ENCODE peak calls at places on chromosomes 3 and 15, in nine cellular contexts. M, R, J, H, V, K, L, W and T are unnamed samples. For H3K4me1, the result is how much of the 10 kb centered on the place peaks cover.

GRCh38 chr3:188712257-188712924 is 459.4 kb upstream of the TPRG1 start:
- DNase-seq in K (no peak), M (peak), W (no peak), L (no peak), J (no peak), V (peak), H (no peak), R (no peak), T (no peak)

GRCh38 chr3:36911990-36912804 is 32.7 kb downstream of the TRANK1 start:
- DNase-seq in V (peak), R (no peak), M (peak), W (no peak), H (no peak), L (no peak), J (peak), K (no peak), T (no peak)

GRCh38 chr15:38688761-38689160 is 124.1 kb upstream of the RASGRP1 start:
- DNase-seq in W (no peak), V (no peak), M (no peak), H (no peak), L (no peak), R (no peak), J (no peak), K (no peak), T (no peak)

GRCh38 chr15:43793647-43794046 is 1.5 kb downstream of the SERF2 start:
- DNase-seq in W (no peak), H (no peak), J (no peak), R (no peak), K (no peak), M (no peak), L (no peak), V (no peak), T (no peak)

GRCh38 chr3:44400771-44401170 is 62.2 kb downstream of the TCAIM start:
- DNase-seq in J (no peak), H (no peak), W (no peak), M (no peak), L (no peak), R (no peak), K (no peak), V (peak), T (no peak)

GRCh38 chr15:57820119-57820518 is 113.6 kb downstream of the POLR2M start:
- DNase-seq in R (no peak), W (no peak), V (no peak), H (no peak), K (no peak), M (peak), L (no peak), J (no peak), T (no peak)

GRCh38 chr15:33380406-33380805 is 69.6 kb downstream of the RYR3 start:
- DNase-seq in R (no peak), L (no peak), V (no peak), H (no peak), W (no peak), K (no peak), J (no peak), M (no peak), T (no peak)

GRCh38 chr3:179806177-179806576 is 153.3 kb downstream of the USP13 start:
- DNase-seq in M (no peak), L (no peak), J (no peak), K (no peak), H (no peak), R (no peak), V (no peak), W (no peak), T (no peak)

GRCh38 chr3:66010348-66011097 is 28.2 kb downstream of the MAGI1 start:
- DNase-seq in V (peak), M (no peak), W (no peak), R (no peak), J (peak), L (no peak), H (no peak), K (no peak), T (no peak)

GRCh38 chr3:141795719-141796435 is 32.7 kb downstream of the GRK7 start:
- DNase-seq in W (no peak), L (peak), H (peak), K (no peak), J (no peak), R (peak), V (no peak), M (no peak), T (peak)

GRCh38 chr3:13104511-13104910 is 31.3 kb upstream of the IQSEC1 start:
- DNase-seq in R (no peak), W (no peak), M (no peak), H (peak), L (no peak), V (no peak), J (no peak), K (peak), T (no peak)

GRCh38 chr3:120182613-120183524 is 88.6 kb upstream of the GSK3B start:
- DNase-seq in H (no peak), K (no peak), J (no peak), R (peak), V (no peak), L (no peak), M (peak), W (no peak), T (no peak)

GRCh38 chr15:35470441-35470840 is 75.5 kb downstream of the DPH6 start:
- DNase-seq in R (no peak), L (no peak), V (no peak), J (no peak), W (no peak), K (no peak), H (no peak), M (no peak), T (no peak)

GRCh38 chr3:17424137-17424536 is 318.3 kb downstream of the TBC1D5 start:
- DNase-seq in K (no peak), V (no peak), R (no peak), H (no peak), J (no peak), M (no peak), L (no peak), W (no peak), T (no peak)

GRCh38 chr3:46701211-46701939 is at the start of gene TMIE:
- DNase-seq in K (peak), J (no peak), H (no peak), R (no peak), M (no peak), W (no peak), L (no peak), V (no peak), T (no peak)

GRCh38 chr15:31339558-31339895 is 12.9 kb downstream of the KLF13 start:
- DNase-seq in K (no peak), W (no peak), J (no peak), H (no peak), V (no peak), L (no peak), R (peak), M (no peak), T (no peak)

DNA sequence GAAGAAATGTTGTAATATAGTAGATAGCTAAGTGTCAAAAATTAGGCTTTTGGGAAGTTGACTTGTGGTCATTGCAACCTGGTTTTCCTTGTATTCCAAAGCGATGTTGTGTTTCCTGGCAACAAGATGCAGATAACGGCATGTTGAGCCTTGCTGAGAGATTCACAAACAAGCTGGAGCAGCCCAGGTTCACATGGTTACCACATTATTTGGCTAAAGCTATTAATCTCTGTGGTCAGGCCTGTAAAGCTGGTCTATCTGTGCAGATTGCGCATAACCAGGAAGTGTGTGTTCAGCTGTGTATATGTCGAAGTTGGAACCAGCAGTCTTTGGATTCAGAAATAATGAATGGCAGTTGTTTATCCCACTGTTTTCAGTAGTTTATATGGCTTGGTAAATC is 6.6 kb downstream of the TIPARP start:
- DNase-seq in W (peak), K (no peak), R (peak), H (no peak), L (no peak), J (peak), V (peak), M (peak), T (peak)
- H3K4me1 ChIP-seq in W (under half), K (half or more), R (half or more), H (half or more), L (half or more), J (under half), V (half or more), M (half or more), T (under half)

GRCh38 chr3:15601399-15602145 is at the start of the genes BTD and HACL1:
- DNase-seq in K (peak), H (peak), W (peak), R (peak), L (peak), J (peak), V (peak), M (peak), T (peak)
- TF ChIP-seq CTCF in K (no peak), H (peak), W (peak), R (peak), L (no peak), J (peak), V (peak), M (no peak), T (peak)

GRCh38 chr3:129015388-129016105 is 14.4 kb downstream of the EFCC1 start:
- DNase-seq in V (no peak), L (no peak), M (peak), W (no peak), R (no peak), H (peak), J (no peak), K (peak), T (peak)

GRCh38 chr3:129016725-129017530 is 15.8 kb downstream of the EFCC1 start:
- DNase-seq in M (no peak), K (peak), J (no peak), W (no peak), R (no peak), L (no peak), H (peak), V (no peak), T (peak)

GRCh38 chr3:129017531-129017899 is 16.4 kb downstream of the EFCC1 start:
- DNase-seq in R (no peak), V (no peak), W (no peak), H (no peak), K (no peak), J (no peak), M (no peak), L (no peak), T (no peak)

GRCh38 chr3:129014793-129015345 is 13.8 kb downstream of the EFCC1 start:
- DNase-seq in K (no peak), M (no peak), J (no peak), V (no peak), W (no peak), L (no peak), R (no peak), H (no peak), T (no peak)

DNA sequence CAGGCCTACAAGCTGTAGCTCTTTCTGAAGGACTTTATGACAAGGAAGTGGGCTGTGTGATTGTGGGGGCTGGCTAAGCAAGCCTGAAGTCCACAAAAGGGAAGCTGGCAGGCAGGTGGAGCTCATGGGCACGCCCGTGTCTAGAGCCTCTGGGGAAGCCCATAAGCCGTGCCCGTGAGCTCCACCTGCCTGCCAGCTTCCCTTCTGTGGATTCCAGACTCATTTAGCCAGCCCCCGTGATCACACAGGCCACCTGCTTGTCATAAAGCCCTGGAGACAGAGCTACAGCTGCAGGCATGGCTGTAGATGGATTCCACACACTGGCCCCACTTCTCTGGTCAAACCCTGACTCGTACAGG is 15.2 kb downstream of the EFCC1 start:
- DNase-seq in L (no peak), H (peak), M (peak), W (peak), J (no peak), V (peak), K (peak), R (no peak), T (peak)
- H3K4me1 ChIP-seq in L (under half), H (half or more), M (under half), W (under half), J (under half), V (under half), K (under half), R (under half), T (under half)

DNA sequence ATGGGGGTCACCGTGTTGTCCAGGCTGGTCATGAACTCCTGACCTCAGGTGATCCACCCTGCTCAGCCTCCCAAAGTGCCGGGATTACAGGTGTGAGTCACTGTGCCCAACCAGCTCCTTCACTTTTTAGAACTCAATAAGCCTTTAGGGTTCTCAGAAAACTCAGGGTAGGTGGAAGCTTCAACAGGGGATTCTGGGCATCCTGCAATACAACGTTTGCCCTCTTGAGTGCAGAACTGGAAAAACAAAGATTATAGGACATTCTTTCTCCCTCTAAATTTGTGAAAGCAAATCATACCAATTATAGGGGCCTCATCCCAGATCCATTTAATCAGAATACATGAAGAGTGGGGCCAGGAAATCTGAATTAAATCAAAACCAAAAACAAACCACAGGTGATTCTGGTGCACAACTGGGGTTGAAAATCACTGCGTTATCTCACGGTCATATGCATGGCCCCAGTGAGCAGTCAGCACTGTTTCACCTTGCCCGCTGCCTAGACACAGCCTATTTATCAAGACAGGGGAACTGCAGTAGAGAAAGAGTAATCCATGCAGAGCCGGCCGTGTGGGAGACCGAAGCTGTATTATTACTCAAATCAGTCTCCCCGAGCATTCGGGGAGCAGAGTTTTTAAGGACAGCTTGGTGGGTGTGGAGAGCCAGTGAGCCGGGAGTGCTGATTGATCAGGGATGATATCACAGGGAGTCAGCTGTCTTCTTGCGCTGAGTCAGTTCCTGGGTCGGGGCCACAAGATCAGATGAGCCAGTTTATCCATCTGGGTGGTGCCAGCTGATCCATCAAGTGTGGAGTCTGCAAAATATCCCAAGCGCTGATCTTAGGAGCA is 58.4 kb downstream of the TMEM44 start:
- DNase-seq in R (no peak), V (no peak), W (no peak), L (no peak), K (no peak), H (no peak), M (no peak), J (no peak), T (no peak)
- TF ChIP-seq CTCF in R (no peak), V (no peak), W (no peak), L (peak), K (no peak), H (no peak), M (no peak), J (peak), T (no peak)

GRCh38 chr15:84600331-84600686 is 500 bp upstream of the ZSCAN2 start:
- DNase-seq in K (peak), V (peak), J (peak), R (peak), M (peak), H (peak), L (peak), W (peak), T (peak)

GRCh38 chr15:84598250-84598649 is 2.6 kb upstream of the ZSCAN2 start:
- DNase-seq in K (no peak), W (no peak), M (no peak), R (no peak), J (peak), V (no peak), H (no peak), L (no peak), T (no peak)

GRCh38 chr15:84600687-84601554 is at the start of gene ZSCAN2:
- DNase-seq in W (peak), J (peak), H (peak), L (peak), M (peak), R (peak), V (peak), K (peak), T (peak)

GRCh38 chr15:84599906-84600305 is 903 bp upstream of the ZSCAN2 start:
- DNase-seq in J (peak), V (no peak), M (no peak), L (no peak), H (no peak), R (no peak), W (no peak), K (no peak), T (no peak)

DNA sequence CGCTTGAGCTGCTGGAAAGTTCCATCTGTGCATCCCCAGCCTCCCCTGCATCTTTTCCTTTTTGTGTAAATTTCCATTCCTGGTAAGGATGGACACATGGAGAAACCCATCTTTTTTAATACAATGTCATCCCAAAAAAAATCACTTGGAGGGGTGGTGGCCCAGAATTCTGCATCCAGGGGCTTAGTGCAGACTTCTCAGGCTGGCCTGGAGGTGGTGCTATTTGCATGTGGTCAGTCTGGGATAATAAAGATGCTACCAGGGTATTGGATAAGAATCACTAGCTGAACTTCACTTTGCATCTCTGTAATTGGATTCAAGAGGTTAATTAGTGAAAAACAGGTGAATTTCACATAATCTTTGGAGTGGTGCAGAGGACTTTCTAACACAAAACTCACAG is 1.8 kb upstream of the ZSCAN2 start:
- DNase-seq in J (peak), W (peak), K (no peak), M (peak), H (no peak), R (peak), V (peak), L (no peak), T (peak)
- H3K4me1 ChIP-seq in J (under half), W (under half), K (half or more), M (under half), H (half or more), R (under half), V (half or more), L (under half), T (under half)

GRCh38 chr3:5426094-5426883 is 238.8 kb downstream of the EDEM1 start:
- DNase-seq in H (peak), L (peak), R (peak), M (peak), K (peak), V (peak), W (peak), J (peak), T (peak)
- TF ChIP-seq CTCF in H (peak), L (peak), R (peak), M (peak), K (peak), V (peak), W (peak), J (peak), T (peak)

GRCh38 chr3:153426803-153427202 is 264.8 kb downstream of the RAP2B start:
- DNase-seq in R (no peak), J (no peak), L (no peak), K (no peak), V (no peak), M (no peak), W (no peak), H (no peak), T (no peak)
- H3K4me1 ChIP-seq in R (under half), J (under half), L (under half), K (under half), V (under half), M (under half), W (under half), H (under half), T (under half)

GRCh38 chr3:178439504-178439903 is 96.7 kb upstream of the KCNMB2 start:
- DNase-seq in L (no peak), W (no peak), M (peak), R (no peak), H (no peak), J (no peak), K (no peak), V (no peak), T (no peak)

GRCh38 chr3:178436773-178437172 is 99.5 kb upstream of the KCNMB2 start:
- DNase-seq in R (no peak), W (no peak), M (peak), J (no peak), L (no peak), H (no peak), K (no peak), V (no peak), T (no peak)

GRCh38 chr3:178435575-178435974 is 100.7 kb upstream of the KCNMB2 start:
- DNase-seq in K (no peak), M (no peak), L (no peak), W (no peak), J (no peak), H (no peak), V (no peak), R (no peak), T (no peak)

DNA sequence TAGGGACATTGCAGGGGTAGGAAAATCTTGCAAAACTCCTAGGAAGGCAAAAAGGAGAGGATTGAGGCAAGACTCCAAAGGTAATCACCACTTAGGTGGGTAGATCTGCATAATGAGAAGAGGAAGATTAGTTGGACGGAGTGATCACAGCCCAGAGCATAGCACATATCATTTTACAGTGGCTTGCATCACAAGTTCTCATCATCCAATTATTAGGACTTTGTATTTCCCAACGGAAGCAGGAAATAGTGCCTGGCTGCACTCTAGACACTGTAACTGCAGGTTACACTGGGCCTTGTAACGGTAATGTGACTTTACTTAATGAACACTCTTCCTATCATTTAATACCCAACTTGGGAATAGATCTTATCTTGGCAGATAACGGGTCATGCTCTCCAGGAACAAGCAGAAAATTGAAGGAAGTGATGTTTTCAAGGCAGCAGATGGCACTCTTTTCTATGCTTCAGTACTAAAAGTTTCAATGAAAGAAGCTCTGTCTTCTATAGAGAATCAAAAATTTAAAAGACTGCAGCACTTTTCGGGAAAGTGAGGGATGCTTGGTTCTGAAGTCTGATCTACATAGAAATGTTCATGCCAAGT is 101.9 kb upstream of the KCNMB2 start:
- DNase-seq in V (no peak), M (peak), H (no peak), J (no peak), R (no peak), W (no peak), K (no peak), L (no peak), T (no peak)
- TF ChIP-seq CTCF in V (no peak), M (no peak), H (no peak), J (peak), R (no peak), W (no peak), K (peak), L (no peak), T (no peak)

GRCh38 chr3:191361456-191361855 is 31.1 kb upstream of the UTS2B start:
- DNase-seq in H (no peak), M (no peak), R (no peak), K (no peak), W (no peak), L (no peak), V (no peak), J (no peak), T (no peak)
- H3K4me1 ChIP-seq in H (under half), M (under half), R (under half), K (under half), W (under half), L (under half), V (under half), J (under half), T (under half)

DNA sequence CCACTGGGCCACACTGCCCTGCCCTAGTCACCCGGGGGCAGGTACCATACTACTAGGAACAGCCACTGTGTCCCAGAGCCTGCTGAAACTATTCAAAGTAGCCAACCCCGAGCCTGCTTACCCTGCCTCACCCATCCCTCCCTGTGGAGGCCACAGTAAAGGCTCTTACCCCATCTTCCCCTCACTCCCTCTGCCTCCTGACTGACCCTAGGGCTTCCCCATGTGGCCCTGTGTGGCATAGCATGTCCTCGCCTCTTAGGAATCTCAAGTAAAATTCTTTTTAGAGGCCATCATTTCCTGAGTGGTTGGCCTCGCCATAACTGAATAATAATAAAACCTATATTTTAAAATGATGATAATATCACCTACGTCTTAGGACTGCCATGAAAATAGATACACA is 112.2 kb upstream of the SLC6A11 start:
- DNase-seq in V (no peak), K (no peak), J (peak), H (no peak), W (no peak), M (no peak), R (no peak), L (no peak), T (no peak)
- TF ChIP-seq CTCF in V (peak), K (no peak), J (peak), H (no peak), W (no peak), M (no peak), R (no peak), L (no peak), T (no peak)